ENCODE peak calls at places on chromosomes 16 and 17, in nine cellular contexts. X is HT1080; P is T-helper 1 cell; M is effector memory CD8-positive, alpha-beta T cell; F is activated naive CD4-positive, alpha-beta T cell; Z is HCEC 1CT; B is choroid plexus epithelial cell; R is lower lobe of right lung; Y is brain microvascular endothelial cell. L is an unnamed sample.
A peak's percentile ranks its signal among the peaks of the same experiment; 100 is the strongest.

GRCh38 chr16:22291860-22292692 is 5.1 kb upstream of the POLR3E start:
- DNase-seq in X (no peak), P (no peak), M (no peak), F (no peak), Z (no peak), B (peak; percentile 70), R (no peak), Y (no peak), L (no peak)

GRCh38 chr17:55444471-55445441 is 23.1 kb upstream of the MMD start:
- DNase-seq in X (peak; percentile 44), P (no peak), M (no peak), F (no peak), Z (peak; percentile 76), B (peak; percentile 85), R (no peak), Y (peak; percentile 34), L (no peak)

GRCh38 chr17:39925282-39926134 is 1.9 kb downstream of the ORMDL3 start:
- DNase-seq in X (no peak), P (no peak), M (no peak), F (no peak), Z (no peak), B (no peak), R (no peak), Y (no peak), L (no peak)

GRCh38 chr17:67441052-67441738 is 64.1 kb downstream of the PITPNC1 start:
- DNase-seq in X (peak; percentile 75), P (peak; percentile 90), M (peak; percentile 67), F (no peak), Z (peak; percentile 82), B (peak; percentile 23), R (no peak), Y (peak; percentile 88), L (no peak)

GRCh38 chr17:6596076-6596475 is 39.7 kb upstream of the PITPNM3 start:
- DNase-seq in X (no peak), P (no peak), M (no peak), F (no peak), Z (no peak), B (no peak), R (no peak), Y (no peak), L (no peak)

GRCh38 chr16:3578610-3579551 is 1.7 kb upstream of the NLRC3 start:
- DNase-seq in X (peak; percentile 61), P (peak; percentile 87), M (peak; percentile 64), F (no peak), Z (no peak), B (no peak), R (no peak), Y (no peak), L (no peak)

GRCh38 chr17:44909681-44910144 is 5.6 kb downstream of the GFAP start:
- DNase-seq in X (peak; percentile 96), P (no peak), M (no peak), F (no peak), Z (no peak), B (peak; percentile 56), R (no peak), Y (peak; percentile 61), L (no peak)

GRCh38 chr16:59849716-59850115 is 1115.6 kb upstream of the GOT2 start:
- DNase-seq in X (no peak), P (no peak), M (no peak), F (no peak), Z (no peak), B (no peak), R (no peak), Y (no peak), L (no peak)

GRCh38 chr17:34987232-34987631 is 6.9 kb downstream of the LIG3 start:
- DNase-seq in X (no peak), P (no peak), M (no peak), F (no peak), Z (no peak), B (no peak), R (no peak), Y (no peak), L (no peak)

GRCh38 chr16:84794626-84795025 is 25.2 kb upstream of the CRISPLD2 start:
- DNase-seq in X (no peak), P (no peak), M (no peak), F (no peak), Z (no peak), B (no peak), R (no peak), Y (no peak), L (no peak)

GRCh38 chr17:42193216-42194132 is 820 bp downstream of the GHDC start:
- DNase-seq in X (no peak), P (no peak), M (no peak), F (no peak), Z (no peak), B (no peak), R (no peak), Y (no peak), L (no peak)

GRCh38 chr17:28750178-28751047 is 6.6 kb downstream of the TRAF4 start:
- DNase-seq in X (peak; percentile 83), P (peak; percentile 84), M (peak; percentile 87), F (peak; percentile 78), Z (peak; percentile 85), B (peak; percentile 96), R (peak; percentile 97), Y (peak; percentile 92), L (peak; percentile 85)

GRCh38 chr16:11602321-11602720 is 15.6 kb upstream of the LITAF start:
- DNase-seq in X (no peak), P (no peak), M (no peak), F (no peak), Z (no peak), B (no peak), R (no peak), Y (no peak), L (peak; percentile 81)

GRCh38 chr16:81796035-81796434 is 16.9 kb downstream of the PLCG2 start:
- DNase-seq in X (no peak), P (no peak), M (no peak), F (no peak), Z (no peak), B (no peak), R (no peak), Y (no peak), L (no peak)

GRCh38 chr16:12901204-12901596 is 198 bp upstream of the SHISA9 start:
- DNase-seq in X (no peak), P (no peak), M (no peak), F (no peak), Z (no peak), B (peak; percentile 1), R (no peak), Y (no peak), L (peak; percentile 62)

GRCh38 chr16:23434380-23434779 is 18.6 kb downstream of the COG7 start:
- DNase-seq in X (peak; percentile 43), P (peak; percentile 56), M (peak; percentile 35), F (no peak), Z (peak; percentile 65), B (peak; percentile 85), R (no peak), Y (no peak), L (peak; percentile 75)

GRCh38 chr17:75557075-75557851 is 30.3 kb upstream of the MYO15B start:
- DNase-seq in X (no peak), P (no peak), M (no peak), F (no peak), Z (peak; percentile 9), B (peak; percentile 33), R (peak; percentile 82), Y (peak; percentile 5), L (no peak)

GRCh38 chr17:4790705-4791088 is 1.9 kb downstream of the GLTPD2 start:
- DNase-seq in X (no peak), P (no peak), M (no peak), F (no peak), Z (no peak), B (no peak), R (no peak), Y (no peak), L (no peak)

GRCh38 chr16:59754854-59755253 is 1020.7 kb upstream of the GOT2 start:
- DNase-seq in X (no peak), P (no peak), M (no peak), F (no peak), Z (no peak), B (no peak), R (no peak), Y (no peak), L (no peak)

GRCh38 chr17:55298111-55298510 is 33.4 kb downstream of the HLF start:
- DNase-seq in X (no peak), P (no peak), M (no peak), F (no peak), Z (no peak), B (no peak), R (no peak), Y (no peak), L (no peak)

GRCh38 chr16:1296688-1297412 is 12.6 kb upstream of the UBE2I start:
- DNase-seq in X (peak; percentile 98), P (no peak), M (no peak), F (no peak), Z (peak; percentile 80), B (peak; percentile 23), R (no peak), Y (peak; percentile 37), L (no peak)

GRCh38 chr17:57210224-57210553 is 46.1 kb upstream of the MSI2 start:
- DNase-seq in X (peak; percentile 75), P (no peak), M (no peak), F (no peak), Z (peak; percentile 83), B (no peak), R (no peak), Y (no peak), L (no peak)

GRCh38 chr17:65518256-65518655 is 43.2 kb downstream of the AXIN2 start:
- DNase-seq in X (no peak), P (no peak), M (no peak), F (no peak), Z (peak; percentile 5), B (peak; percentile 23), R (no peak), Y (no peak), L (no peak)

GRCh38 chr16:54812229-54812628 is 118.4 kb upstream of the IRX5 start:
- DNase-seq in X (no peak), P (no peak), M (no peak), F (no peak), Z (no peak), B (peak; percentile 19), R (no peak), Y (no peak), L (no peak)

GRCh38 chr16:67397451-67397801 is 4.1 kb upstream of the TPPP3 start:
- DNase-seq in X (no peak), P (no peak), M (no peak), F (no peak), Z (no peak), B (no peak), R (peak; percentile 45), Y (no peak), L (no peak)

L was measured in NCI-H1105 treated with DMSO at 0.1 percent for 48 hours.